ENCODE peak calls at places on chromosomes 13 and 19, in six cellular contexts. C is CD8-positive, alpha-beta T cell; O is aorta; K is left lung; X is tibial artery; T is neuronal stem cell. R is an unnamed sample.

GRCh38 chr13:91930687-91931086 is 532.3 kb downstream of the GPC5 start:
- DNase-seq in C (no peak), X (no peak), T (no peak), O (no peak), K (no peak), R (no peak)

GRCh38 chr13:73168226-73168992 is 109.6 kb downstream of the KLF5 start:
- DNase-seq in T (no peak), O (no peak), X (no peak), K (no peak), C (no peak), R (no peak)

GRCh38 chr13:79466852-79467251 is 14.1 kb upstream of the NDFIP2 start:
- DNase-seq in C (no peak), O (no peak), X (no peak), K (no peak), T (no peak), R (no peak)

GRCh38 chr19:49150106-49150943 is 4.9 kb downstream of the HRC start:
- DNase-seq in O (peak), T (peak), X (peak), K (peak), C (no peak), R (peak)

GRCh38 chr13:71590654-71591148 is 276.3 kb downstream of the DACH1 start:
- DNase-seq in X (no peak), O (no peak), K (no peak), C (no peak), T (no peak), R (no peak)

GRCh38 chr19:4267101-4267900 is 11.8 kb upstream of the SHD start:
- DNase-seq in K (peak), O (peak), T (peak), C (peak), X (no peak), R (no peak)

GRCh38 chr13:98173431-98173921 is 3.6 kb downstream of the RNF113B start:
- DNase-seq in O (no peak), K (no peak), X (peak), T (no peak), C (no peak), R (no peak)

GRCh38 chr13:26488236-26489028 is 69.1 kb upstream of the WASF3 start:
- DNase-seq in K (no peak), T (no peak), X (no peak), C (no peak), O (peak), R (no peak)

GRCh38 chr19:5671600-5671999 is 8.7 kb downstream of the MICOS13 start:
- DNase-seq in C (no peak), O (no peak), K (no peak), X (no peak), T (no peak), R (no peak)

GRCh38 chr19:6271251-6271650 is 8.5 kb downstream of the MLLT1 start:
- DNase-seq in C (no peak), X (no peak), K (no peak), O (no peak), T (no peak), R (no peak)

GRCh38 chr13:114161644-114162532 is 17.2 kb upstream of the CFAP97D2 start:
- DNase-seq in O (no peak), X (peak), T (no peak), C (peak), K (peak), R (peak)

GRCh38 chr19:9353011-9353410 is 9.8 kb upstream of the ZNF177 start:
- DNase-seq in O (no peak), X (no peak), C (no peak), K (no peak), T (no peak), R (no peak)

GRCh38 chr13:45333251-45333972 is 7.6 kb downstream of the TPT1 start:
- DNase-seq in X (no peak), C (no peak), T (no peak), K (no peak), O (no peak), R (no peak)

GRCh38 chr19:19966862-19967261 is 66.1 kb downstream of the ZNF93 start:
- DNase-seq in X (no peak), K (no peak), O (no peak), T (no peak), C (no peak), R (no peak)

GRCh38 chr13:113837554-113838355 is 26.1 kb downstream of the GAS6 start:
- DNase-seq in T (no peak), K (peak), O (peak), C (no peak), X (peak), R (peak)

GRCh38 chr13:109331898-109332297 is 454.5 kb downstream of the IRS2 start:
- DNase-seq in K (no peak), C (no peak), T (no peak), X (no peak), O (no peak), R (no peak)

GRCh38 chr13:74056829-74057564 is 77.2 kb downstream of the KLF12 start:
- DNase-seq in O (no peak), K (no peak), C (no peak), X (no peak), T (no peak), R (no peak)

GRCh38 chr19:35746087-35746462 is 624 bp downstream of the PSENEN start:
- DNase-seq in X (no peak), O (no peak), T (no peak), C (no peak), K (no peak), R (no peak)

GRCh38 chr19:50362030-50362412 is 3.4 kb downstream of the NAPSA start:
- DNase-seq in T (no peak), X (no peak), O (peak), K (no peak), C (no peak), R (no peak)

GRCh38 chr19:47503823-47504145 is 11.1 kb downstream of the NAPA start:
- DNase-seq in T (no peak), K (no peak), C (no peak), O (no peak), X (no peak), R (no peak)

GRCh38 chr13:40402931-40403412 is 263.5 kb downstream of the FOXO1 start:
- DNase-seq in O (no peak), K (no peak), X (no peak), C (no peak), T (no peak), R (no peak)

GRCh38 chr19:4380254-4380727 is 20.1 kb downstream of the SH3GL1 start:
- DNase-seq in C (peak), K (peak), T (no peak), X (peak), O (no peak), R (no peak)

GRCh38 chr19:58474291-58474996 is 1.7 kb upstream of the ZNF446 start:
- DNase-seq in T (no peak), O (no peak), C (no peak), K (no peak), X (no peak), R (no peak)

GRCh38 chr13:27868639-27869435 is 51.0 kb upstream of the PDX1 start:
- DNase-seq in O (no peak), T (no peak), C (no peak), K (no peak), X (no peak), R (no peak)

GRCh38 chr13:65932587-65933239 is 1297.4 kb downstream of the PCDH9 start:
- DNase-seq in O (no peak), K (no peak), C (no peak), T (no peak), X (no peak), R (no peak)

GRCh38 chr13:105979131-105979530 is 556.3 kb downstream of the EFNB2 start:
- DNase-seq in T (no peak), O (no peak), X (no peak), C (no peak), K (no peak), R (no peak)

GRCh38 chr13:80363890-80364503 is 23.1 kb upstream of the SPRY2 start:
- DNase-seq in C (no peak), K (no peak), X (no peak), T (no peak), O (no peak), R (no peak)

GRCh38 chr19:16258440-16258903 is 60.8 kb downstream of the AP1M1 start:
- DNase-seq in O (peak), C (no peak), K (peak), X (peak), T (no peak), R (no peak)
- H3K27ac ChIP-seq in O (no peak), C (no peak), K (peak), X (peak), T (no peak), R (peak)

DNA sequence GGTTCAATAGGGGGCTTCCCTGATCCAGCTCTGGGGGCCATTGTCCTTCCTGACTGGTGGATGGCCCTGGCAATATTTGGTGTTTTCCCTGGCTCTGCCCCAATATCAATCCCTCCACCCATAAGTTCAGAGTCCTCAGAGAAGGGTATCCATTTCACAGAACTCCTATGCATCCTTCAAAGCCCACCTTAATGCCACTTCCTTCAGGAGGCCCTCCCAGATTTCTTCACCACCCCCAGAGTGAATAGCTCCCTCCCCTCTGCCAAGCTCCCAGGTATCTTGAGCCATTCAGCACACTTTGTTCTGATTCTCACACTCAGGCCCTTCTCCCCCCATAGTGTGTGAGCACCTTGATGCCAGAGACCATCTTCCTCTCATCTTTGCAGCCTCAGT is 5.8 kb downstream of the PPP1R14A start:
- DNase-seq in X (no peak), K (no peak), O (no peak), C (no peak), T (no peak), R (no peak)
- H3K27ac ChIP-seq in X (peak), K (no peak), O (peak), C (no peak), T (no peak), R (peak)

DNA sequence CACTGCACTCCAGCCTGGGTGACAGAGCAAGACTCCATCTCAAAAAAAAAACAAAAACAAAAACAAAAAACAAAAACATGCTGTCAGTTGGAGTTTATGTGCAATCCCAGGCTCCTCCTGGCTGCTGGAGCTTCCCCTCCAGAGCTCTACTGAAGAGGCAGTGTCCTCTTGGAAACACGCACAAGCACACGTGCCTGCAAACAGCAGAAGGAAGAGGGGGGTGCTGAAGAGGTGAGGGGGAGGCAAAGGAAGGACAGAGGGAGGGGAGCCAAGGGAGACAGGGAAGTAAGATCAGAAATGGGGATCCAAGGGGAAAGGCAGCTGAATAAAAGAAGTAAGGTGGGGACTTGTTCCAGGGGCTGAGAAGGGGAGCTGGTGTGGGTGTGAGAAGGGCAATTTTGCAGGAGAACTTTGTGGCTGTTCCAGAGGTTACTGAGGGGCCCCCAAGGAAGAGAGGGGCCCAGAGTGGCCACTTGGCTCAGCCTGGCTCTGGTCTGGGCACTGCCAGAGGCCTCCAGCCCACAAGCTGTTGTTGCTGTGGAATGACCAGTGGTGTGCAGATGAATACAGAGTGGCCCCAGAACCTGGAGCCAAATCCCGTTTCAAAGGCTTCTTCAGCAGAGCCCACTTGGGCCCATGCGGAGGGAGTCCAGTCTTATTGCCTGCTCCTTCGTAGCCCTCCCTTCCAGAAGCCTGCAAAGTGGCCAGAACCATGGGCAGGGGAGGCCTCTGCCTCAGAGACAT is 34.4 kb downstream of the LYL1 start:
- DNase-seq in O (no peak), T (no peak), K (no peak), X (no peak), C (no peak), R (no peak)
- H3K27ac ChIP-seq in O (no peak), T (no peak), K (peak), X (peak), C (no peak), R (peak)

GRCh38 chr13:35332134-35332533 is 144.4 kb downstream of the MAB21L1 start:
- DNase-seq in K (no peak), O (no peak), X (no peak), C (no peak), T (no peak), R (no peak)
- H3K27ac ChIP-seq in K (no peak), O (no peak), X (no peak), C (no peak), T (no peak), R (no peak)

GRCh38 chr13:31755211-31755610 is 15.9 kb downstream of the RXFP2 start:
- DNase-seq in C (no peak), K (no peak), T (no peak), O (no peak), X (no peak), R (no peak)
- H3K27ac ChIP-seq in C (no peak), K (no peak), T (no peak), O (no peak), X (peak), R (no peak)